ENCODE peak calls at places on chromosomes 2 and 18, in ten cellular contexts. H is psoas muscle; E is fibroblast of mammary gland; C is GM23338; I is G401; N is frontal cortex; B is AG20443; D is K562; J is HEK293T; A is stimulated activated naive B cell treated with anti-CD40 and anti-IgM and Interleukin-4, amounts not matched to agents 10 μg/mL and 1 μg/mL and 100 μg/mL, for 72 hours. V is an unnamed sample.
A peak's percentile ranks its signal among the peaks of the same experiment; 100 is the strongest.

GRCh38 chr2:86140969-86141392 is 34.9 kb downstream of the PTCD3 start:
- DNase-seq in H (peak; percentile 56), E (no peak), C (no peak), I (no peak), N (no peak), B (no peak), D (no peak), J (no peak), A (no peak), V (no peak)

GRCh38 chr18:58605027-58606020 is 23.6 kb downstream of the ALPK2 start:
- DNase-seq in H (no peak), E (peak; percentile 81), C (no peak), I (no peak), N (no peak), B (no peak), D (no peak), J (no peak), A (peak; percentile 36), V (no peak)

GRCh38 chr2:128372621-128373341 is 54.1 kb upstream of the HS6ST1 start:
- DNase-seq in H (no peak), E (no peak), C (no peak), I (no peak), N (no peak), B (no peak), D (no peak), J (no peak), A (no peak), V (peak; percentile 65)

GRCh38 chr2:42976400-42976799 is 184.0 kb upstream of the HAAO start:
- DNase-seq in H (no peak), E (no peak), C (no peak), I (no peak), N (no peak), B (no peak), D (no peak), J (no peak), A (no peak), V (peak; percentile 68)

GRCh38 chr18:506264-506663 is 5.8 kb upstream of the COLEC12 start:
- DNase-seq in H (no peak), E (no peak), C (no peak), I (no peak), N (no peak), B (no peak), D (no peak), J (no peak), A (no peak), V (no peak)

GRCh38 chr2:73968357-73968937 is 16.3 kb upstream of the TET3 start:
- DNase-seq in H (no peak), E (no peak), C (no peak), I (no peak), N (no peak), B (no peak), D (no peak), J (no peak), A (no peak), V (no peak)

GRCh38 chr2:231769170-231770136 is 11.6 kb downstream of the PDE6D start:
- DNase-seq in H (no peak), E (no peak), C (no peak), I (no peak), N (no peak), B (no peak), D (no peak), J (no peak), A (no peak), V (no peak)

GRCh38 chr2:11683486-11683885 is 13.5 kb upstream of the NTSR2 start:
- DNase-seq in H (no peak), E (peak; percentile 6), C (peak; percentile 82), I (no peak), N (no peak), B (no peak), D (no peak), J (no peak), A (no peak), V (no peak)

GRCh38 chr2:234377761-234378341 is 119.0 kb downstream of the ARL4C start:
- DNase-seq in H (no peak), E (peak; percentile 89), C (no peak), I (peak; percentile 27), N (no peak), B (peak; percentile 83), D (no peak), J (no peak), A (no peak), V (no peak)

GRCh38 chr2:165594231-165594934 is 124.9 kb downstream of the CSRNP3 start:
- DNase-seq in H (no peak), E (no peak), C (no peak), I (no peak), N (no peak), B (no peak), D (no peak), J (no peak), A (no peak), V (no peak)

GRCh38 chr2:11177871-11178598 is 22.8 kb downstream of the SLC66A3 start:
- DNase-seq in H (no peak), E (peak; percentile 34), C (no peak), I (peak; percentile 34), N (no peak), B (no peak), D (no peak), J (no peak), A (no peak), V (no peak)

GRCh38 chr2:217256261-217256660 is 396.4 kb upstream of the TNP1 start:
- DNase-seq in H (no peak), E (no peak), C (no peak), I (no peak), N (no peak), B (peak; percentile 41), D (no peak), J (no peak), A (no peak), V (no peak)

GRCh38 chr2:121689356-121689755 is 40.1 kb upstream of the CLASP1 start:
- DNase-seq in H (no peak), E (peak; percentile 73), C (peak; percentile 40), I (no peak), N (peak; percentile 32), B (peak; percentile 71), D (peak; percentile 38), J (peak; percentile 69), A (no peak), V (no peak)

GRCh38 chr2:43083710-43084698 is 142.4 kb downstream of the ZFP36L2 start:
- DNase-seq in H (peak; percentile 89), E (peak; percentile 90), C (peak; percentile 39), I (peak; percentile 26), N (peak; percentile 55), B (peak; percentile 63), D (no peak), J (no peak), A (no peak), V (peak; percentile 78)

GRCh38 chr2:234406085-234406484 is 90.8 kb downstream of the ARL4C start:
- DNase-seq in H (no peak), E (no peak), C (no peak), I (no peak), N (no peak), B (no peak), D (no peak), J (no peak), A (no peak), V (no peak)

GRCh38 chr2:207135801-207136457 is 29.8 kb downstream of the KLF7 start:
- DNase-seq in H (no peak), E (no peak), C (no peak), I (no peak), N (no peak), B (no peak), D (no peak), J (no peak), A (no peak), V (no peak)

GRCh38 chr2:99936065-99936464 is 206.3 kb downstream of the AFF3 start:
- DNase-seq in H (no peak), E (no peak), C (no peak), I (no peak), N (no peak), B (no peak), D (no peak), J (no peak), A (no peak), V (no peak)

GRCh38 chr2:85741811-85742507 is 11.8 kb upstream of the ATOH8 start:
- DNase-seq in H (peak; percentile 90), E (peak; percentile 89), C (no peak), I (peak; percentile 25), N (peak; percentile 62), B (peak; percentile 88), D (no peak), J (no peak), A (no peak), V (peak; percentile 90)

GRCh38 chr2:143730155-143730949 is 601.1 kb downstream of the ARHGAP15 start:
- DNase-seq in H (no peak), E (peak; percentile 19), C (no peak), I (no peak), N (no peak), B (peak; percentile 53), D (no peak), J (no peak), A (peak; percentile 2), V (no peak)

GRCh38 chr2:24122356-24123211 is 550 bp downstream of the PFN4 start:
- DNase-seq in H (no peak), E (no peak), C (peak; percentile 72), I (peak; percentile 47), N (no peak), B (no peak), D (no peak), J (no peak), A (no peak), V (no peak)

GRCh38 chr2:98909381-98910211 is 26.4 kb downstream of the CRACDL start:
- DNase-seq in H (peak; percentile 69), E (peak; percentile 85), C (peak; percentile 90), I (peak; percentile 98), N (no peak), B (peak; percentile 60), D (no peak), J (peak; percentile 37), A (peak; percentile 53), V (no peak)

GRCh38 chr2:111053266-111053665 is 67.4 kb upstream of the BCL2L11 start:
- DNase-seq in H (no peak), E (no peak), C (no peak), I (no peak), N (no peak), B (peak; percentile 1), D (no peak), J (no peak), A (no peak), V (no peak)

GRCh38 chr2:200694071-200694470 is 108.3 kb downstream of the AOX1 start:
- DNase-seq in H (no peak), E (no peak), C (no peak), I (no peak), N (no peak), B (no peak), D (no peak), J (no peak), A (no peak), V (no peak)

GRCh38 chr18:40066368-40066767 is 1888.7 kb upstream of the PIK3C3 start:
- DNase-seq in H (no peak), E (no peak), C (no peak), I (no peak), N (no peak), B (no peak), D (no peak), J (no peak), A (no peak), V (no peak)

GRCh38 chr18:46182633-46183401 is 78.6 kb downstream of the HAUS1 start:
- DNase-seq in H (no peak), E (no peak), C (no peak), I (no peak), N (no peak), B (no peak), D (no peak), J (no peak), A (no peak), V (no peak)

V was measured in aorta.